ENCODE peak calls at places on chromosome 12, in five cellular contexts. E is Karpas-422, M is lower leg skin, V is left ventricle myocardium inferior, R is hepatocyte. A is an unnamed sample.

GRCh38 chr12:93741741-93742085 is 64.5 kb downstream of the CRADD start:
- DNase-seq in E (no peak), M (no peak), V (no peak), R (peak; percentile 32), A (no peak)

GRCh38 chr12:11943919-11944318 is 126.8 kb upstream of the BCL2L14 start:
- DNase-seq in E (no peak), M (no peak), V (no peak), R (no peak), A (no peak)

GRCh38 chr12:40215977-40216376 is 8.8 kb upstream of the LRRK2 start:
- DNase-seq in E (no peak), M (no peak), V (no peak), R (no peak), A (no peak)

GRCh38 chr12:47377414-47378221 is 297.9 kb upstream of the AMIGO2 start:
- DNase-seq in E (no peak), M (peak; percentile 99), V (peak; percentile 96), R (peak; percentile 78), A (no peak)

GRCh38 chr12:53064613-53065415 is 14.4 kb downstream of the SPRYD3 start:
- DNase-seq in E (no peak), M (peak; percentile 81), V (no peak), R (no peak), A (no peak)

GRCh38 chr12:32917094-32917611 is 20.6 kb upstream of the PKP2 start:
- DNase-seq in E (no peak), M (no peak), V (no peak), R (no peak), A (no peak)

GRCh38 chr12:22283006-22283506 is 51.5 kb downstream of the ST8SIA1 start:
- DNase-seq in E (no peak), M (no peak), V (no peak), R (no peak), A (no peak)

GRCh38 chr12:78181544-78182162 is 351.0 kb downstream of the NAV3 start:
- DNase-seq in E (peak; percentile 70), M (no peak), V (no peak), R (peak; percentile 49), A (peak; percentile 38)

GRCh38 chr12:74365178-74365964 is 172.3 kb upstream of the ATXN7L3B start:
- DNase-seq in E (peak; percentile 86), M (no peak), V (no peak), R (peak; percentile 10), A (peak; percentile 51)

GRCh38 chr12:6279256-6279628 is 31.2 kb upstream of the PLEKHG6 start:
- DNase-seq in E (no peak), M (peak; percentile 90), V (no peak), R (no peak), A (no peak)
- H3K4me3 ChIP-seq in E (no peak overlapping the region), M (no peak overlapping the region), V (peak overlapping the region; percentile 69), R (no peak overlapping the region), A (no peak overlapping the region)

GRCh38 chr12:79674629-79675028 is 16.1 kb downstream of the PAWR start:
- DNase-seq in E (no peak), M (no peak), V (no peak), R (no peak), A (no peak)

GRCh38 chr12:79676579-79676978 is 14.2 kb downstream of the PAWR start:
- DNase-seq in E (no peak), M (no peak), V (no peak), R (no peak), A (no peak)

GRCh38 chr12:79678306-79678705 is 12.5 kb downstream of the PAWR start:
- DNase-seq in E (no peak), M (no peak), V (no peak), R (no peak), A (no peak)

GRCh38 chr12:79677667-79678066 is 13.1 kb downstream of the PAWR start:
- DNase-seq in E (no peak), M (no peak), V (no peak), R (no peak), A (no peak)

GRCh38 chr12:79673334-79673733 is 17.4 kb downstream of the PAWR start:
- DNase-seq in E (peak; percentile 75), M (no peak), V (no peak), R (no peak), A (peak; percentile 21)
- H3K4me3 ChIP-seq in E (no peak overlapping the region), M (no peak overlapping the region), V (no peak overlapping the region), R (no peak overlapping the region), A (no peak overlapping the region)

DNA sequence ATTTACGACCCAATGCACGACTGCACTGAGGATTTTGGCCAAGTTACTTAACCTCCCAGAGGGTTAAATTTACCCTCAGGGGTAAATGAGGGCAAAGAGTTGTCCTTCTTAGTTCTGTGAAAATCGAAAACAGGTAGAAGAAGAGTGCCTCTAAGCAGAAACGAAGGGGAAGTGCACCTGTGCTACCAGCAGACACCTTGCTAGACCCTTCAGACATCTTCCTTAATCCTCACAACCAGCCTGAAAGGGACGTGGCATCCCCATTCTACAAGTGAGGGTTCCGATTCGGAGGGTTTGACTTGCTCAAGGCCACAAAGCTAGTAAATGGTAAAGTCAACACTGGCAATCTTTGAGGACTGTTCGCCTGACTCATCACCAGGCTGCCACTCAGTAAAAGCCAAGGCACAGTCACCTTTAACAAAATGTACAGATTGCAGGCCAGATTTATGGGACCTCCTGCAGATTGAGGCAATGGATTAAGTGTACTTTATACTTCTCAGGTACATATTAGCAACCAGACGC is 1.6 kb downstream of the GSG1 start:
- DNase-seq in E (peak; percentile 42), M (no peak), V (no peak), R (peak; percentile 77), A (no peak)
- H3K4me3 ChIP-seq in E (peak overlapping the region; percentile 75), M (no peak overlapping the region), V (peak overlapping the region; percentile 70), R (peak overlapping the region; percentile 37), A (no peak overlapping the region)

GRCh38 chr12:54160050-54160449 is 28.7 kb downstream of the SMUG1 start:
- DNase-seq in E (peak; percentile 52), M (no peak), V (no peak), R (no peak), A (no peak)
- H3K4me3 ChIP-seq in E (peak overlapping the region; percentile 11), M (no peak overlapping the region), V (no peak overlapping the region), R (no peak overlapping the region), A (no peak overlapping the region)

GRCh38 chr12:66902020-66902419 is 223.1 kb upstream of the GRIP1 start:
- DNase-seq in E (no peak), M (no peak), V (no peak), R (no peak), A (no peak)
- H3K4me3 ChIP-seq in E (peak overlapping the region; percentile 36), M (no peak overlapping the region), V (no peak overlapping the region), R (no peak overlapping the region), A (no peak overlapping the region)

GRCh38 chr12:25197608-25198007 is 2.6 kb downstream of the ETFRF1 start:
- DNase-seq in E (peak; percentile 55), M (no peak), V (no peak), R (no peak), A (no peak)

GRCh38 chr12:25194722-25195055 is 271 bp downstream of the DNAI7 start:
- DNase-seq in E (no peak), M (no peak), V (no peak), R (no peak), A (no peak)

GRCh38 chr12:25195056-25195971 is at the start of the genes DNAI7 and ETFRF1:
- DNase-seq in E (peak; percentile 98), M (peak; percentile 99), V (peak; percentile 99), R (peak; percentile 100), A (peak; percentile 97)

GRCh38 chr12:25189656-25190055 is 5.3 kb downstream of the DNAI7 start:
- DNase-seq in E (no peak), M (no peak), V (no peak), R (no peak), A (no peak)

GRCh38 chr12:25194211-25194610 is 749 bp downstream of the DNAI7 start:
- DNase-seq in E (no peak), M (no peak), V (no peak), R (no peak), A (no peak)
- H3K4me3 ChIP-seq in E (peak overlapping the region; percentile 79), M (no peak overlapping the region), V (peak overlapping the region; percentile 82), R (peak overlapping the region; percentile 40), A (no peak overlapping the region)

A was measured in GM12865.